ENCODE peak calls at places on chromosomes 4 and X, in eight cellular contexts. One of them, this sample, is unnamed. For H3K4me1, the result is how much of the 10 kb centered on the place peaks cover.

GRCh38 chrX:41478397-41478911 is 31.3 kb downstream of the NYX start:
- DNase-seq in neuronal stem cell: no peak
- DNase-seq in left ventricle myocardium inferior: no peak
- DNase-seq in cardiac muscle cell: no peak
- DNase-seq in endodermal cell: peak
- DNase-seq in Karpas-422: no peak
- DNase-seq in right cardiac atrium: no peak
- DNase-seq in IMR-90: no peak
- DNase-seq in this sample: no peak

GRCh38 chrX:143437439-143437838 is 79.8 kb downstream of the SPANXN3 start:
- DNase-seq in Karpas-422: peak
- DNase-seq in cardiac muscle cell: peak
- DNase-seq in IMR-90: no peak
- DNase-seq in left ventricle myocardium inferior: no peak
- DNase-seq in endodermal cell: no peak
- DNase-seq in neuronal stem cell: no peak
- DNase-seq in right cardiac atrium: no peak
- DNase-seq in this sample: no peak

GRCh38 chr4:6840062-6840976 is 57.8 kb downstream of the KIAA0232 start:
- DNase-seq in right cardiac atrium: peak
- DNase-seq in Karpas-422: no peak
- DNase-seq in neuronal stem cell: no peak
- DNase-seq in left ventricle myocardium inferior: no peak
- DNase-seq in endodermal cell: no peak
- DNase-seq in cardiac muscle cell: peak
- DNase-seq in IMR-90: peak
- DNase-seq in this sample: no peak

GRCh38 chrX:123993904-123994635 is 32.6 kb downstream of the STAG2 start:
- DNase-seq in neuronal stem cell: no peak
- DNase-seq in Karpas-422: no peak
- DNase-seq in endodermal cell: no peak
- DNase-seq in IMR-90: peak
- DNase-seq in right cardiac atrium: no peak
- DNase-seq in cardiac muscle cell: no peak
- DNase-seq in left ventricle myocardium inferior: no peak
- DNase-seq in this sample: no peak

GRCh38 chr4:183828839-183829238 is 76.3 kb upstream of the STOX2 start:
- DNase-seq in neuronal stem cell: no peak
- DNase-seq in cardiac muscle cell: no peak
- DNase-seq in Karpas-422: no peak
- DNase-seq in right cardiac atrium: no peak
- DNase-seq in endodermal cell: no peak
- DNase-seq in IMR-90: no peak
- DNase-seq in left ventricle myocardium inferior: no peak
- DNase-seq in this sample: no peak

GRCh38 chr4:17613761-17614415 is 553 bp upstream of the MED28 start:
- DNase-seq in Karpas-422: peak
- DNase-seq in left ventricle myocardium inferior: no peak
- DNase-seq in right cardiac atrium: peak
- DNase-seq in cardiac muscle cell: peak
- DNase-seq in endodermal cell: peak
- DNase-seq in IMR-90: peak
- DNase-seq in neuronal stem cell: peak
- DNase-seq in this sample: no peak

GRCh38 chr4:76674995-76675394 is 222.9 kb downstream of the SOWAHB start:
- DNase-seq in Karpas-422: no peak
- DNase-seq in right cardiac atrium: no peak
- DNase-seq in cardiac muscle cell: no peak
- DNase-seq in endodermal cell: no peak
- DNase-seq in left ventricle myocardium inferior: no peak
- DNase-seq in neuronal stem cell: no peak
- DNase-seq in IMR-90: no peak
- DNase-seq in this sample: no peak

GRCh38 chr4:48949518-48950207 is 36.4 kb upstream of the CWH43 start:
- DNase-seq in cardiac muscle cell: no peak
- DNase-seq in endodermal cell: no peak
- DNase-seq in right cardiac atrium: no peak
- DNase-seq in IMR-90: no peak
- DNase-seq in neuronal stem cell: no peak
- DNase-seq in Karpas-422: no peak
- DNase-seq in left ventricle myocardium inferior: no peak
- DNase-seq in this sample: no peak

GRCh38 chr4:139913398-139913990 is 240.5 kb downstream of the MAML3 start:
- DNase-seq in endodermal cell: no peak
- DNase-seq in Karpas-422: no peak
- DNase-seq in IMR-90: peak
- DNase-seq in neuronal stem cell: no peak
- DNase-seq in left ventricle myocardium inferior: no peak
- DNase-seq in cardiac muscle cell: no peak
- DNase-seq in right cardiac atrium: peak
- DNase-seq in this sample: no peak

GRCh38 chrX:21853578-21853977 is 2.2 kb upstream of the YY2 start:
- DNase-seq in IMR-90: no peak
- DNase-seq in cardiac muscle cell: no peak
- DNase-seq in right cardiac atrium: no peak
- DNase-seq in neuronal stem cell: no peak
- DNase-seq in endodermal cell: no peak
- DNase-seq in Karpas-422: no peak
- DNase-seq in left ventricle myocardium inferior: no peak
- DNase-seq in this sample: no peak

GRCh38 chrX:74272230-74272629 is 31.8 kb upstream of the ZCCHC13 start:
- DNase-seq in IMR-90: no peak
- DNase-seq in cardiac muscle cell: no peak
- DNase-seq in neuronal stem cell: no peak
- DNase-seq in left ventricle myocardium inferior: no peak
- DNase-seq in right cardiac atrium: no peak
- DNase-seq in Karpas-422: no peak
- DNase-seq in endodermal cell: no peak
- DNase-seq in this sample: no peak

GRCh38 chr4:75344915-75345314 is 169.3 kb downstream of the RCHY1 start:
- DNase-seq in left ventricle myocardium inferior: no peak
- DNase-seq in neuronal stem cell: no peak
- DNase-seq in Karpas-422: no peak
- DNase-seq in endodermal cell: no peak
- DNase-seq in IMR-90: peak
- DNase-seq in right cardiac atrium: no peak
- DNase-seq in cardiac muscle cell: no peak
- DNase-seq in this sample: no peak

GRCh38 chr4:120517966-120518365 is 404.6 kb downstream of the PRDM5 start:
- DNase-seq in Karpas-422: peak
- DNase-seq in right cardiac atrium: no peak
- DNase-seq in IMR-90: peak
- DNase-seq in left ventricle myocardium inferior: no peak
- DNase-seq in cardiac muscle cell: no peak
- DNase-seq in neuronal stem cell: no peak
- DNase-seq in endodermal cell: peak
- DNase-seq in this sample: no peak

GRCh38 chr4:35565640-35566039 is 678.7 kb downstream of the ARAP2 start:
- DNase-seq in IMR-90: no peak
- DNase-seq in right cardiac atrium: no peak
- DNase-seq in endodermal cell: no peak
- DNase-seq in cardiac muscle cell: no peak
- DNase-seq in neuronal stem cell: no peak
- DNase-seq in left ventricle myocardium inferior: no peak
- DNase-seq in Karpas-422: no peak
- DNase-seq in this sample: no peak

GRCh38 chr4:6855692-6856297 is 53.8 kb upstream of the TBC1D14 start:
- DNase-seq in right cardiac atrium: no peak
- DNase-seq in left ventricle myocardium inferior: no peak
- DNase-seq in cardiac muscle cell: peak
- DNase-seq in IMR-90: peak
- DNase-seq in Karpas-422: no peak
- DNase-seq in endodermal cell: no peak
- DNase-seq in neuronal stem cell: no peak
- DNase-seq in this sample: no peak

GRCh38 chrX:106903291-106903820 is at the start of gene RIPPLY1:
- DNase-seq in right cardiac atrium: no peak
- DNase-seq in endodermal cell: no peak
- DNase-seq in cardiac muscle cell: no peak
- DNase-seq in neuronal stem cell: no peak
- DNase-seq in IMR-90: no peak
- DNase-seq in left ventricle myocardium inferior: no peak
- DNase-seq in Karpas-422: peak
- DNase-seq in this sample: no peak

GRCh38 chr4:14280567-14280966 is 653.0 kb upstream of the BOD1L1 start:
- DNase-seq in right cardiac atrium: no peak
- DNase-seq in left ventricle myocardium inferior: no peak
- DNase-seq in Karpas-422: no peak
- DNase-seq in endodermal cell: no peak
- DNase-seq in cardiac muscle cell: no peak
- DNase-seq in neuronal stem cell: no peak
- DNase-seq in IMR-90: no peak
- DNase-seq in this sample: no peak

GRCh38 chrX:15686818-15687685 is 22.4 kb upstream of the CLTRN start:
- DNase-seq in Karpas-422: peak
- DNase-seq in IMR-90: peak
- DNase-seq in neuronal stem cell: peak
- DNase-seq in endodermal cell: peak
- DNase-seq in cardiac muscle cell: peak
- DNase-seq in right cardiac atrium: no peak
- DNase-seq in left ventricle myocardium inferior: no peak
- DNase-seq in this sample: no peak

GRCh38 chrX:41827886-41828285 is 95.5 kb downstream of the CASK start:
- DNase-seq in IMR-90: peak
- DNase-seq in Karpas-422: no peak
- DNase-seq in left ventricle myocardium inferior: no peak
- DNase-seq in neuronal stem cell: no peak
- DNase-seq in right cardiac atrium: no peak
- DNase-seq in cardiac muscle cell: peak
- DNase-seq in endodermal cell: no peak
- DNase-seq in this sample: no peak

GRCh38 chrX:63889001-63889400 is 104.0 kb upstream of the ARHGEF9 start:
- DNase-seq in left ventricle myocardium inferior: no peak
- DNase-seq in IMR-90: peak
- DNase-seq in Karpas-422: no peak
- DNase-seq in endodermal cell: no peak
- DNase-seq in neuronal stem cell: no peak
- DNase-seq in cardiac muscle cell: no peak
- DNase-seq in right cardiac atrium: no peak
- DNase-seq in this sample: no peak

GRCh38 chr4:119638359-119638758 is 9.8 kb upstream of the PDE5A start:
- DNase-seq in IMR-90: no peak
- DNase-seq in left ventricle myocardium inferior: no peak
- DNase-seq in right cardiac atrium: no peak
- DNase-seq in cardiac muscle cell: no peak
- DNase-seq in neuronal stem cell: no peak
- DNase-seq in endodermal cell: no peak
- DNase-seq in Karpas-422: peak
- DNase-seq in this sample: no peak

GRCh38 chrX:33178690-33179089 is 32.7 kb downstream of the DMD start:
- DNase-seq in cardiac muscle cell: no peak
- DNase-seq in right cardiac atrium: no peak
- DNase-seq in left ventricle myocardium inferior: no peak
- DNase-seq in endodermal cell: no peak
- DNase-seq in IMR-90: no peak
- DNase-seq in neuronal stem cell: no peak
- DNase-seq in Karpas-422: no peak
- DNase-seq in this sample: no peak

GRCh38 chrX:134547047-134547679 is 87.2 kb downstream of the HPRT1 start:
- DNase-seq in endodermal cell: no peak
- DNase-seq in cardiac muscle cell: no peak
- DNase-seq in Karpas-422: no peak
- DNase-seq in right cardiac atrium: no peak
- DNase-seq in neuronal stem cell: no peak
- DNase-seq in IMR-90: peak
- DNase-seq in left ventricle myocardium inferior: no peak
- DNase-seq in this sample: no peak

GRCh38 chrX:10051866-10052265 is 84.7 kb downstream of the CLDN34 start:
- DNase-seq in left ventricle myocardium inferior: no peak
- DNase-seq in Karpas-422: no peak
- DNase-seq in cardiac muscle cell: no peak
- DNase-seq in IMR-90: no peak
- DNase-seq in right cardiac atrium: no peak
- DNase-seq in endodermal cell: no peak
- DNase-seq in neuronal stem cell: no peak
- DNase-seq in this sample: no peak
- H3K27ac ChIP-seq in left ventricle myocardium inferior: peak
- H3K27ac ChIP-seq in Karpas-422: no peak
- H3K27ac ChIP-seq in cardiac muscle cell: peak
- H3K27ac ChIP-seq in IMR-90: no peak
- H3K27ac ChIP-seq in right cardiac atrium: no peak
- H3K27ac ChIP-seq in endodermal cell: no peak
- H3K27ac ChIP-seq in neuronal stem cell: no peak
- H3K27ac ChIP-seq in this sample: no peak

GRCh38 chrX:11266329-11266830 is 26.8 kb upstream of the AMELX start:
- DNase-seq in cardiac muscle cell: no peak
- DNase-seq in neuronal stem cell: no peak
- DNase-seq in right cardiac atrium: no peak
- DNase-seq in endodermal cell: no peak
- DNase-seq in Karpas-422: no peak
- DNase-seq in left ventricle myocardium inferior: no peak
- DNase-seq in IMR-90: no peak
- DNase-seq in this sample: no peak
- H3K4me3 ChIP-seq in cardiac muscle cell: no peak
- H3K4me3 ChIP-seq in neuronal stem cell: no peak
- H3K4me3 ChIP-seq in right cardiac atrium: no peak
- H3K4me3 ChIP-seq in endodermal cell: no peak
- H3K4me3 ChIP-seq in Karpas-422: no peak
- H3K4me3 ChIP-seq in left ventricle myocardium inferior: peak
- H3K4me3 ChIP-seq in IMR-90: no peak
- H3K4me3 ChIP-seq in this sample: no peak

DNA sequence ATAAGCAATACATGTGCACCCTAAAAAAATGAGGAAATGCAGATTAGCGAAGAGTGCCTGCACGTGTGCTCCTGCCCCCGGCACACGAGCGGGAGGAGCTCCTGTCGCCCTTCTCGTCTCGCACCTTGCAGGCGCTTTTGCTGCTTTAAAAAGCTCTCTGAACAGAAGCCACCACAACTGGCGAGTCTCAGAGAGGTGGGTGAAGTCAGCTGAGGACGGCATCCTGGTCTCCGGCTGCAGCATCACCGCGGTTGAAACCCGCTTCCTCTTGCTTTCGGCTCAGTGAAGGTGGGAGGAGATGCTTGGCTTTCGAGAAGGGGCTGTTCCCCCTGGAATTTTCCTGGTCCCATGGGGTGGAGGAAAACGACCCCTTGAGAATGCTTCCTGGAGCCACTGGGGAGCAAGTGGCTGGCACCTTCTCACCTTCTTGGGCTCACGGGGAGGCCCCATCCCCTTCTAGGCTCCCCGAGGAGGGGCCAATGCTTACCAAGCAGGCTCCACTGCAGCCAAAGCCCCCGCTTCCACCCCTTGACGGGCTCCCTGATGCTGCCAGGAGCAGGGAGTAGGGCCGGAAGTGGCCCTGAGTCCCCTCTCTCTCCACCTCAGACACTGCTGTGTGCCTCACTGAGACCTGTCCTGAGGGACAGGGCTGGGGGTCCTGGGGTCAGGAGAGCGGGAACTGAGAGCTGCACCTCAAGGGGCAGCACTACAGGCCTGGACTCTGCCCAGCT is 29.2 kb upstream of the MXD4 start:
- DNase-seq in Karpas-422: peak
- DNase-seq in left ventricle myocardium inferior: no peak
- DNase-seq in cardiac muscle cell: no peak
- DNase-seq in IMR-90: no peak
- DNase-seq in endodermal cell: peak
- DNase-seq in right cardiac atrium: peak
- DNase-seq in neuronal stem cell: no peak
- DNase-seq in this sample: no peak
- H3K4me1 ChIP-seq in Karpas-422: under half
- H3K4me1 ChIP-seq in left ventricle myocardium inferior: under half
- H3K4me1 ChIP-seq in cardiac muscle cell: under half
- H3K4me1 ChIP-seq in IMR-90: under half
- H3K4me1 ChIP-seq in endodermal cell: under half
- H3K4me1 ChIP-seq in right cardiac atrium: under half
- H3K4me1 ChIP-seq in neuronal stem cell: under half
- H3K4me1 ChIP-seq in this sample: under half

GRCh38 chrX:14504960-14505538 is 24.3 kb upstream of the GLRA2 start:
- DNase-seq in endodermal cell: no peak
- DNase-seq in left ventricle myocardium inferior: no peak
- DNase-seq in neuronal stem cell: no peak
- DNase-seq in right cardiac atrium: no peak
- DNase-seq in cardiac muscle cell: no peak
- DNase-seq in Karpas-422: no peak
- DNase-seq in IMR-90: no peak
- DNase-seq in this sample: no peak
- H3K27ac ChIP-seq in endodermal cell: no peak
- H3K27ac ChIP-seq in left ventricle myocardium inferior: no peak
- H3K27ac ChIP-seq in neuronal stem cell: no peak
- H3K27ac ChIP-seq in right cardiac atrium: no peak
- H3K27ac ChIP-seq in cardiac muscle cell: no peak
- H3K27ac ChIP-seq in Karpas-422: no peak
- H3K27ac ChIP-seq in IMR-90: no peak
- H3K27ac ChIP-seq in this sample: no peak

This sample was measured in aorta.